ENCODE peak calls at places on chromosome 3, in seven cellular contexts. V is IMR-90; W is CD8-positive, alpha-beta memory T cell; A is uterus; F is GM23248; S is heart right ventricle; U is stomach. G is an unnamed sample. For H3K9me3, the result is how much of the 10 kb centered on the place peaks cover.

GRCh38 chr3:197525706-197526105 is 30.1 kb downstream of the BDH1 start:
- DNase-seq in V (peak), W (no peak), A (no peak), F (peak), S (no peak), U (no peak), G (no peak)

GRCh38 chr3:32423534-32423933 is 31.9 kb downstream of the CMTM7 start:
- DNase-seq in V (no peak), W (no peak), A (no peak), F (no peak), S (no peak), U (no peak), G (no peak)

GRCh38 chr3:54939591-54940300 is 11.9 kb upstream of the LRTM1 start:
- DNase-seq in V (peak), W (no peak), A (no peak), F (peak), S (no peak), U (no peak), G (no peak)

GRCh38 chr3:117892431-117892841 is 1142.2 kb downstream of the IGSF11 start:
- DNase-seq in V (peak), W (no peak), A (no peak), F (peak), S (no peak), U (no peak), G (no peak)

GRCh38 chr3:107065094-107065861 is 312.0 kb upstream of the CCDC54 start:
- DNase-seq in V (no peak), W (no peak), A (no peak), F (peak), S (peak), U (no peak), G (peak)

GRCh38 chr3:148723591-148723990 is 25.9 kb downstream of the AGTR1 start:
- DNase-seq in V (peak), W (no peak), A (no peak), F (peak), S (no peak), U (no peak), G (no peak)

GRCh38 chr3:64104691-64105101 is 81.4 kb upstream of the PSMD6 start:
- DNase-seq in V (peak), W (no peak), A (no peak), F (peak), S (no peak), U (no peak), G (no peak)

GRCh38 chr3:10763248-10763620 is 52.8 kb upstream of the SLC6A11 start:
- DNase-seq in V (no peak), W (no peak), A (no peak), F (no peak), S (no peak), U (no peak), G (no peak)

GRCh38 chr3:23028294-23028693 is 174.8 kb upstream of the UBE2E2 start:
- DNase-seq in V (no peak), W (no peak), A (no peak), F (no peak), S (no peak), U (no peak), G (no peak)

DNA sequence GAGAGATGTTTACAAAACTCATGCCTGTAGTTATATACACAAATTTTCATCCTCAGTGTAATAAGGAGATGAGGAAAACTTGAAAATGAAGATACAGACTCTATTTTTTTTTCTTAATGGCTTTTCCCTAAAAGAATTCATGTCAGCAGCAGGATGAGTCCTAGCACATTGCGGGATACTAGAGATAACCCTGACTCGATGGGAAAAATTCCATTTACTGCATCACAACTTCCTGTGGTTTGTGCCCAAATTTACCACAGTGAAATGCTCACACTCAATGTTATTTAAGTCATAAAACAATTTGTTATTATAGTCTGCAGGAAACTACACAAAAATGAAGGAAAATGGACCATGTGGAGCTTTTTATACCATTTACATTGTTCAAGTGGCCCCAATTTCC is 581.9 kb upstream of the ZNF717 start:
- DNase-seq in V (peak), W (no peak), A (no peak), F (peak), S (no peak), U (no peak), G (no peak)
- H3K9me3 ChIP-seq in V (under half), W (under half), A (under half), F (under half), S (under half), U (under half), G (under half)

DNA sequence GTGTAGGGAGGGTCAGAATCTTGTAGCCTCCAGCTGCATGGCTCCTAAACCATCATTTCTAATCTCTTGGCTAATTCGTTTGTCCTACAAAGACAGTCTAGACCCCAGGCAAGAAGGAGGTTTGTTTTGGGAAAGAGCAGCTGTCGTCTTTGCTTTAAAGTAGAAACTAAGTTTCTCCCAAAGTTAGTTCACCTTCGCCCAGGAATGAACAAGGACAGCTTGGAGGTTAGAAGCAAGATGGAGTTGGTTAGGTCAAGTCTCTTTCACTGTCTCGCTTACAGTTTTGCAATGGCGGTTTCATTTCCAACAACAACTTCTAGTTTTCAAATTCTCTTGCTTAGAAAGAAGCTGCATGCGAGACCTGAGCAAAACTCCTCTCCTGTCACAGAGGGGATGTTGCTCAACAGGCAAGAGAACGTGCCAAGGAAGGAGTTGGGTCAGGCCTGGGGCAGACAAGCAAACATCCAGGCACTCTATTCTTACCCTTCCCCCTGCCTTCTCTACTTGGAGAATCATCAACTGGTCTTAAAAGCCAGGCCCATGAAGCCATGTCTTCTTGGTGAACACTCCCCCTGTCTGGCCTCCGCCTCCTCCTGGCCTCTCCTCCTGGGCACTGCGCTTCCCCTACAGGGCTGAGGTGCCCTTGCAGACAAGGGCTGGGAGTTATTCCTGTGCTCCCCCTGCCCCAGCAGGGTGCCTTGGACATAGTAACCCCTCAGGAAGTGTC is 57.6 kb downstream of the TMEM44 start:
- DNase-seq in V (peak), W (no peak), A (no peak), F (peak), S (no peak), U (no peak), G (no peak)
- H3K4me3 ChIP-seq in V (no peak), W (no peak), A (no peak), F (peak), S (no peak), U (no peak), G (no peak)

DNA sequence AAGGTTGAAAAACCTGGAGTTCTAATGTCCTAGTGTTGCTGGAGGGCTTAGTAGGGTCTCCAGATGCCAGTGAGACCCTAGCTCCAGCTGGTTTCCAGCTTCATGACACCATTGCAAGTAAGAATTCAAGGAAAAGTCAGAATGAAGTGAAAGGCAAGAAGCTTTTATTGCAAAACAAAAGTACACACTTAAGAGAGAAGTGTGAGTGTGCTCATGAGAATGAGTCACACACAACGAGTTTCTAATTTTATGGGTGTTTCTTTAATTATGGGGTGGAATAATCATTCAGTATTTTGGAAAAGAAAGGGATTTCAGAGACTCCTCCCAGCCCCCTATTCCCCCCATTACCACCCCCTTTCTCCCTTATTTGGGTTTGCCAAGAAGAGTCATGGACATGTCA is 24.6 kb upstream of the ZNF502 start:
- DNase-seq in V (no peak), W (no peak), A (no peak), F (no peak), S (no peak), U (no peak), G (no peak)
- H3K9me3 ChIP-seq in V (under half), W (under half), A (under half), F (under half), S (under half), U (under half), G (under half)

GRCh38 chr3:119808244-119808643 is 26.3 kb downstream of the NR1I2 start:
- DNase-seq in V (no peak), W (no peak), A (no peak), F (no peak), S (no peak), U (no peak), G (no peak)

GRCh38 chr3:119812491-119813058 is 30.7 kb downstream of the NR1I2 start:
- DNase-seq in V (no peak), W (no peak), A (no peak), F (no peak), S (peak), U (no peak), G (no peak)

GRCh38 chr3:119808843-119809242 is 26.9 kb downstream of the NR1I2 start:
- DNase-seq in V (no peak), W (no peak), A (no peak), F (no peak), S (no peak), U (no peak), G (no peak)

GRCh38 chr3:119810018-119810435 is 28.1 kb downstream of the NR1I2 start:
- DNase-seq in V (peak), W (peak), A (no peak), F (peak), S (no peak), U (peak), G (no peak)

DNA sequence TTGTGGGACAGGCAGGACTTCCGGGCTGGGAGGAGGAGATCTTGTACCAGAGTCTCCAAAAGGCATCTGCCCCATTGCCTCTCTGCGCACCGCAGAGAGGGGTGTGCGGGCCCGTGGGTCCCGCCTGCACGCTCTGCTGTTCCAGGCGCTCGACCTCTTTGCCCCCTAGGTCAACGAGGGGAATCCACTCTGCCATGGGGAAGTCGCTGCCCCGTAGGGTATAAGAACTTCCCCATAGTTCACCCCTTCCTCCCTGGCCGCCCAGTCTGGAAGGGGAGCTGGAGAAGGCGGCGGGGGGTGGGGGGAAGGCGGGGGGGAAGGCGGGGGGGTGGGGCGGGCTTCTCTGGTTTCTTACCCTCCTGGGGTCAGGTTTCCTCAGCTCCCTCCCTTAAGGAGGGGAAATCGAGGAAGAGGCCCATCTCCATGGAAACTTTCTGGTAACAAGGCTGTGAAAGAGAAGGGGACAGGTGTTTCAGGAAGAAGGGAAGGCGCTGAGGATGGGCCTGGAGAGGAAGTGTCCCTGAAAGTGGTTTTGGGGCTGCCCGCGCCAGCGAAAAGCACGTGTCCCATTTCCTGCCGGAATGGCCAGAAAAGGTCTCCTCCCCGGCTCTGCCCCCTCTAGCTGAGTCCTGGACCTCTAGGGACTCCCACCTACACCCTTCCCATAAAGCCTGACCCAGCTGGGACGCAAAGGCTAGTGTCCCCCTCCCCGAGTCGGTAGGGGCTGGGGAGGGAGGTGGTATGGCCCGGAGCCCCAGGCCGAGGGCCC is 27.5 kb downstream of the NR1I2 start:
- DNase-seq in V (no peak), W (no peak), A (no peak), F (peak), S (no peak), U (no peak), G (no peak)
- H3K4me3 ChIP-seq in V (peak), W (peak), A (peak), F (peak), S (peak), U (peak), G (no peak)

DNA sequence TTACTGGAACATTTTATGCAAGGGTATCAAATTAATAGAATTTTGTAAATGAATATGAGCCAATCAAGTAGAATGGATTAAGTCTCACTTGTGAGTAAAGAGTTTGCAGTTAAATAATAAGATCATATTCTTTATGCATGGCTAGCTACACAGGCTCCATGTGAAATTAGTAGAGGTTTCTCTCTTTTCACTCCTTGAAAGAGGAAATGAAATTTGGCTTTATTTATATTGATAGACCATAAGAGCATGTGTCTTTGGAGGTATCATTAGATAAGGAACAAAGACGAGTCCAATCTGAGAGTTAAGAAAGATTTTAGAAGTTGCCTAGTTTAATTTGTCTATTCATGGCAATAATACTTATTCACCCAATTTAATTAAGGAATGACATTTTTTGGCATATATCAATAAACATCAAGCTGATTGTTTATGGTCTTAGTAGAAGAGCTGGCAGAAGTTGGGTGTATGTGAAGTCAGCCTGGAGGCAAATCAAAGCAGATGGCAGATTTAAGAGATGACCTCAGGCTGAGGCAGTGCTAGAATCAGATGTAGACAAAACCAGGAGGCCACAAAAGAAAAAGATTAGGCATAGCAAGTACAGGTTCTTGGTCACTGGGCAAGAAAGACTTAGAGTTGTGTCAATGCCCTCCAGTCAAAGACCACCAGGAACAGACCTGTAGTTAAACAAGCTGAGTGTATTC is 406.5 kb upstream of the ARHGEF26 start:
- DNase-seq in V (no peak), W (no peak), A (no peak), F (no peak), S (no peak), U (no peak), G (no peak)
- H3K9me3 ChIP-seq in V (under half), W (under half), A (under half), F (under half), S (under half), U (under half), G (under half)